ENCODE peak calls at places on chromosomes 3 and 15, in seven cellular contexts. G is gastrocnemius medialis, S is iPS DF 6.9, I is RWPE1, M is sigmoid colon, X is GM23248, Z is transverse colon. T is an unnamed sample.

GRCh38 chr3:55244247-55244646 is 242.9 kb downstream of the WNT5A start:
- DNase-seq in G (no peak), S (no peak), I (no peak), M (no peak), X (no peak), Z (no peak), T (no peak)

GRCh38 chr3:197352382-197352781 is 54.0 kb upstream of the DLG1 start:
- DNase-seq in G (peak; percentile 92), S (no peak), I (no peak), M (peak; percentile 85), X (peak; percentile 92), Z (peak; percentile 25), T (no peak)

GRCh38 chr15:101827257-101827656 is 15.3 kb downstream of the OR4F15 start:
- DNase-seq in G (no peak), S (no peak), I (no peak), M (no peak), X (peak; percentile 6), Z (no peak), T (no peak)

GRCh38 chr3:49721861-49722781 is 1.6 kb downstream of the GMPPB start:
- DNase-seq in G (peak; percentile 22), S (no peak), I (no peak), M (peak; percentile 62), X (no peak), Z (no peak), T (no peak)

GRCh38 chr3:71478568-71478967 is 105.0 kb downstream of the FOXP1 start:
- DNase-seq in G (no peak), S (no peak), I (no peak), M (no peak), X (peak; percentile 63), Z (no peak), T (peak; percentile 10)

GRCh38 chr15:73357999-73358665 is 10.6 kb downstream of the HCN4 start:
- DNase-seq in G (no peak), S (no peak), I (no peak), M (no peak), X (no peak), Z (peak; percentile 71), T (no peak)

GRCh38 chr3:125087768-125088391 is 32.1 kb upstream of the HEG1 start:
- DNase-seq in G (no peak), S (no peak), I (no peak), M (no peak), X (peak; percentile 89), Z (no peak), T (no peak)

GRCh38 chr3:119360046-119360445 is 65.9 kb downstream of the ARHGAP31 start:
- DNase-seq in G (no peak), S (no peak), I (no peak), M (no peak), X (no peak), Z (no peak), T (no peak)

GRCh38 chr3:104133630-104134029 is 1233.1 kb upstream of the ALCAM start:
- DNase-seq in G (no peak), S (peak; percentile 47), I (no peak), M (no peak), X (no peak), Z (no peak), T (no peak)

GRCh38 chr15:49035825-49036224 is 10.4 kb downstream of the SECISBP2L start:
- DNase-seq in G (no peak), S (no peak), I (no peak), M (no peak), X (no peak), Z (no peak), T (no peak)

GRCh38 chr3:181715601-181716340 is 4.0 kb downstream of the SOX2 start:
- DNase-seq in G (no peak), S (no peak), I (no peak), M (no peak), X (no peak), Z (no peak), T (peak; percentile 45)

GRCh38 chr15:29917600-29918597 is 95.6 kb upstream of the TJP1 start:
- DNase-seq in G (no peak), S (no peak), I (no peak), M (no peak), X (peak; percentile 56), Z (no peak), T (no peak)

GRCh38 chr3:98945006-98945626 is 43.6 kb upstream of the DCBLD2 start:
- DNase-seq in G (no peak), S (no peak), I (no peak), M (no peak), X (peak; percentile 58), Z (no peak), T (no peak)

GRCh38 chr3:189710620-189711388 is 79.6 kb downstream of the TP63 start:
- DNase-seq in G (peak; percentile 64), S (no peak), I (peak; percentile 74), M (peak; percentile 72), X (peak; percentile 97), Z (peak; percentile 17), T (peak; percentile 89)

GRCh38 chr15:27767918-27768640 is 331.0 kb downstream of the OCA2 start:
- DNase-seq in G (no peak), S (no peak), I (no peak), M (no peak), X (no peak), Z (no peak), T (no peak)

GRCh38 chr15:29774900-29775299 is 47.4 kb downstream of the TJP1 start:
- DNase-seq in G (no peak), S (no peak), I (peak; percentile 63), M (no peak), X (peak; percentile 77), Z (no peak), T (peak; percentile 31)

GRCh38 chr15:37056894-37057205 is 43.5 kb downstream of the MEIS2 start:
- DNase-seq in G (no peak), S (no peak), I (no peak), M (no peak), X (no peak), Z (no peak), T (no peak)

GRCh38 chr15:63463793-63464192 is 40.6 kb upstream of the USP3 start:
- DNase-seq in G (no peak), S (no peak), I (no peak), M (no peak), X (no peak), Z (no peak), T (no peak)

GRCh38 chr3:118436863-118437262 is 597.8 kb downstream of the IGSF11 start:
- DNase-seq in G (no peak), S (no peak), I (no peak), M (no peak), X (no peak), Z (no peak), T (no peak)

GRCh38 chr3:45055411-45056143 is 29.5 kb downstream of the CLEC3B start:
- DNase-seq in G (no peak), S (no peak), I (no peak), M (no peak), X (peak; percentile 81), Z (no peak), T (no peak)

GRCh38 chr3:45055032-45055410 is 28.9 kb downstream of the CLEC3B start:
- DNase-seq in G (no peak), S (no peak), I (peak; percentile 30), M (no peak), X (peak; percentile 89), Z (no peak), T (no peak)

GRCh38 chr3:45057557-45057956 is 31.5 kb downstream of the CLEC3B start:
- DNase-seq in G (no peak), S (no peak), I (no peak), M (no peak), X (no peak), Z (no peak), T (no peak)

GRCh38 chr3:45059132-45059531 is 33.0 kb downstream of the CLEC3B start:
- DNase-seq in G (no peak), S (no peak), I (no peak), M (no peak), X (no peak), Z (no peak), T (no peak)

DNA sequence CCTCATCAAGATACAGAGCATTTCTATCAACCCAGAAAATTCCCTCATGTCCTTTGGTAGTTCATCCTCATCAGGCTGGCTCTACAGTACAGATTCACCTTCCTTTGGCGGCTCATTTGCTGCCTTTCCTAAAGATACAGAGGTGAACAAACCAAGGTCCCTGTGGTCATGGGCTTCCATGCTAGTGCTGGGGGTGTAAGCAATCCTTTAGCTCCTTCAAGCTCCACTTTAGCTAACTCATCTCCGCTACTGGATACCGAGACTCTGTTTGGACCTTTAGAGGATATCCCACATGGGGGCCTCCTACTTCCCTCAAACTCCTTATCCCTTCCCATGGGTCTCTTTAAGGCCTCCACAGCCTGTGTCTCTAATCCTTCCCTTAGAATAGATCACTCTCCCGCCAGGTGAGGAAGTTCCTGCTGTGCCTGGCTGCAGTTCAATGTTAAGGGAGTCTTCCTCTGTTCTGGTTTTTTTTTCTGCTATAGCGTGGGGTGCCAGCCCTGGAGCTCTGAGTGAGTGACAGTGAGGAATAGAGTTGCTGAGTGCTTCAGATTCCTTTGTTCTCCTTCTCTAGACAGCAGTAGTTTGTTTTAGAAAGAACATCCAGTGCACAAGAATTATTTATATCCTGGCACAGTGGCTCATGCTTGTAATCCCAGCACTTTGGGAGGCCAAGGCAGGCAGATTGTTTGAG is 30.7 kb downstream of the CLEC3B start:
- DNase-seq in G (peak; percentile 39), S (no peak), I (no peak), M (no peak), X (no peak), Z (no peak), T (no peak)
- H3K27ac ChIP-seq in G (peak overlapping the region; percentile 86), S (no peak overlapping the region), I (peak overlapping the region; percentile 43), M (peak overlapping the region; percentile 69), X (no peak overlapping the region), Z (peak overlapping the region; percentile 46), T (peak overlapping the region; percentile 33)

DNA sequence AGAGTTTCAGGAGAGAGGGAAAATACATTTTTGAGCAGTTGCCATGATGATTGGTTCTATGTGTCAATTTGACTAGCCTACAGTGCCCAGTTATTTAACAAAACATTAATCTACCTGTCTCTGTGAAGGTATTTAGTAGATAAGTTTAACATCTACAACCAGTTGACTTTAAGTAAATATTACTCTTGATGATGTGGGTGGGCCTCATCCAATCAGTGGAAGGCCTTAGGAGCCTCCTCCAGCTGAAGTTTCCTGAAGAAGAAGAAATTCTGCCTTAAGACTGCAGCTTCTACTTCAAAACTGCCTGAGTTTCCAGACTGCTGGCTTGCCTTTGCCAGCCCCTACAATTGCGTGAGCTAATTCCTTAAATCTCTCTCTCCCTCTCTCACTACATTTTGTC is 93.6 kb downstream of the OXSM start:
- DNase-seq in G (no peak), S (no peak), I (no peak), M (no peak), X (no peak), Z (no peak), T (no peak)
- H3K27ac ChIP-seq in G (no peak overlapping the region), S (no peak overlapping the region), I (no peak overlapping the region), M (no peak overlapping the region), X (no peak overlapping the region), Z (no peak overlapping the region), T (no peak overlapping the region)

GRCh38 chr3:9179826-9180763 is 69.4 kb downstream of the SRGAP3 start:
- DNase-seq in G (no peak), S (no peak), I (no peak), M (no peak), X (no peak), Z (no peak), T (no peak)
- H3K27ac ChIP-seq in G (no peak overlapping the region), S (no peak overlapping the region), I (peak overlapping the region; percentile 43), M (no peak overlapping the region), X (no peak overlapping the region), Z (peak overlapping the region; percentile 37), T (no peak overlapping the region)

DNA sequence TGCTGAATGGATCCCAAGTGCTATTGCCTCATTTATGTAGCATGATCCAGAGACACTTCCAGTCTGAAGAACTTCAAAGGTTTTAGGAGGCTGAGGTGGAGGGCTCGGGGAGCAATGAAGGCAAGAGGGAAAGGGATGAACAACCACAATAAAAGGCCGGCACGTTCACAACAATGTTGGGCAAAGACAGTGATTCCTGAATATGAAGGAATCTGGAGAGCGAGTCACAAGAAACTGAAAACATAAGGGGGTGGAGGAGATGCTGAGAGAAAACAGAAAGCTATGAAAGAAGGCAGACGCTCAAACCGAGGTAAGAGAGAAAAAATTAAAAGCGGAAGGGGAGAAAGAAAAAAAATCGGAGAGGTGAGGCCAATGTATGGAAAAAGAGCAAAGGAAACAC is 120.1 kb downstream of the GREM1 start:
- DNase-seq in G (no peak), S (no peak), I (no peak), M (no peak), X (peak; percentile 56), Z (no peak), T (no peak)
- H3K27ac ChIP-seq in G (no peak overlapping the region), S (no peak overlapping the region), I (no peak overlapping the region), M (no peak overlapping the region), X (peak overlapping the region; percentile 97), Z (no peak overlapping the region), T (no peak overlapping the region)

T was measured in epithelial cell of prostate.